ENCODE peak calls at places on chromosomes 3 and 15, in six cellular contexts. Y is SK-N-SH, E is GM12891, J is H1, F is HepG2, S is GM12878. W is an unnamed sample.

GRCh38 chr15:27692438-27692837 is 406.7 kb downstream of the OCA2 start:
- DNase-seq in Y (no peak), E (no peak), J (no peak), F (no peak), S (no peak), W (no peak)

GRCh38 chr3:150251654-150252053 is 156.4 kb upstream of the TSC22D2 start:
- DNase-seq in Y (no peak), E (no peak), J (no peak), F (no peak), S (no peak), W (no peak)

GRCh38 chr15:65042776-65043322 is 2.3 kb upstream of the SLC51B start:
- DNase-seq in Y (no peak), E (no peak), J (no peak), F (no peak), S (no peak), W (no peak)

GRCh38 chr15:90645873-90646605 is 71.1 kb upstream of the BLM start:
- DNase-seq in Y (no peak), E (no peak), J (no peak), F (no peak), S (no peak), W (no peak)

GRCh38 chr3:27681249-27681748 is 40.8 kb downstream of the EOMES start:
- DNase-seq in Y (peak; percentile 64), E (peak; percentile 22), J (no peak), F (peak; percentile 74), S (peak; percentile 38), W (peak; percentile 14)

GRCh38 chr3:129316121-129317013 is 37.7 kb downstream of the HMCES start:
- DNase-seq in Y (peak; percentile 94), E (peak; percentile 80), J (no peak), F (peak; percentile 68), S (no peak), W (peak; percentile 74)

GRCh38 chr15:77753238-77753873 is 120.6 kb upstream of the LINGO1 start:
- DNase-seq in Y (no peak), E (no peak), J (no peak), F (peak; percentile 4), S (no peak), W (no peak)

GRCh38 chr3:9349321-9350117 is 13.3 kb upstream of the THUMPD3 start:
- DNase-seq in Y (no peak), E (no peak), J (no peak), F (peak; percentile 16), S (no peak), W (no peak)

GRCh38 chr3:78644847-78645246 is 1123.0 kb downstream of the ROBO1 start:
- DNase-seq in Y (no peak), E (no peak), J (no peak), F (no peak), S (no peak), W (no peak)

DNA sequence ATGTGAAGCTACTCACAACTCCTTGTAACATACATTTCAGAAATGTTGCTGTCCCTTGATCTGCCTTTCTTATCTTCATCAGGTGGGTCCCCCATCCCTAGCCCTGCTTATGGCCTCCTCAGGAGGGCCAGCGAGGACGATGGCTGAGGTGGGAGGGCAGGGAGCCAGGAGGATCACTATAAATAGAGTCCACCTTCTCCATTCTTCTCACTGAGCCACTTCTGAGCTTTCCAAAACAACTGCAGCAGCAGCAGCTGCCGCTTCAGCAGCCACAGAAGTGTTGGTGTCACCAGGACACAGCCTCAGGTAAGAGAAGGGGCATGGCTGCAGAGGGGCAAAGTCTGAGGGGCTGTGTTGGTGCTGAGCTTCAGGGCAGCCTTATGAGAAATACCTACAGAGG is 53.5 kb downstream of the ANAPC13 start:
- DNase-seq in Y (no peak), E (no peak), J (no peak), F (no peak), S (no peak), W (no peak)
- TF ChIP-seq TAF1 in Y (no peak), E (no peak), J (no peak), F (no peak), S (no peak), W (no peak)

DNA sequence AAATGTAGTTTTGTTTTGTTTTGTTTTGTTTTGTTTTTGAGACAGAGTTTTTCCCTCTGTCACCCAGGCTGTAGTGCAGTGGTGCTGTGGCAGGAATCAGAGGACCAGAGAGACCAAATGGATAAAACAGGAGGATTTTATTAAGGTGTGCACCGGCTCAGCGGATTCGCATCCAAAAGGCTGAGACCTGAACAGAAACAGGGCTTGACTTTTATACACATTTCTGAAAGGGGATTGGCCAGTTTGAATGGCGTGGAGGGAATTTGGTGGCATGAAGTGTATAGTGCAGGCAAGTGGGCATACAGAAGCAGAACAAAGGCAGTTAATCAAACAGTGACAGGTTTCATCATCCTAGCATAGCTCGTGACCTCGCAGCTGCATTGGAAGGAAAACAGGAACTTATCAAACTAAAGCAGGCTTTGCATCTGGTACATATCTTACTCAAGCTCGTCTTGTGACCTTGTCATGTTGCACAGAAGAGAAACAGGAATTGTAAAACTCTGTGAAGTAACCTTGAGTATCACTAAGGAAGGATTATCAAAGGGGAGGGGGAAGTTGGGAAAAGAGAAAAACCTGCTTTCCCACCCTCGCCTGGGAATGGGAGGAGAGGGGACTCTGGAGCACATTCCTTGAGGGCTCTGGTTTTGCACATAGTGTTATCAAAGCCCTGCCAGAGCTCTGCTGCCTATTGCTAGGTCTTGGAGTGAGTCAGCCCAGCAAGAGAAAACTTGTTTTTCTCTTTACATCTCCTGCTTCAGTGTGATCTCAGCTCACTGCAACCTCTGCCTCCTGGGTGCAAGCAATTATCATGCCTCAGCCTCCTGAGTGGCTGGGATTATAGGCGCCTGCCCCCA is 38.5 kb downstream of the C3orf62 start:
- DNase-seq in Y (no peak), E (no peak), J (no peak), F (peak; percentile 88), S (peak; percentile 34), W (no peak)
- TF ChIP-seq TAF1 in Y (no peak), E (no peak), J (no peak), F (peak; percentile 29), S (no peak), W (no peak)

GRCh38 chr3:182455011-182455410 is 338.3 kb upstream of the ATP11B start:
- DNase-seq in Y (no peak), E (no peak), J (no peak), F (no peak), S (no peak), W (no peak)
- TF ChIP-seq TAF1 in Y (no peak), E (no peak), J (no peak), F (no peak), S (no peak), W (no peak)

GRCh38 chr3:35965908-35966307 is 326.6 kb downstream of the ARPP21 start:
- DNase-seq in Y (peak; percentile 46), E (no peak), J (no peak), F (no peak), S (no peak), W (no peak)
- TF ChIP-seq TAF1 in Y (no peak), E (no peak), J (no peak), F (no peak), S (no peak), W (no peak)

GRCh38 chr3:107897471-107898180 is 193.2 kb downstream of the CD47 start:
- DNase-seq in Y (no peak), E (no peak), J (no peak), F (no peak), S (no peak), W (no peak)
- TF ChIP-seq TAF1 in Y (no peak), E (no peak), J (no peak), F (no peak), S (no peak), W (no peak)

GRCh38 chr15:57118013-57118799 is 199.8 kb downstream of the TCF12 start:
- DNase-seq in Y (no peak), E (no peak), J (no peak), F (peak; percentile 27), S (no peak), W (no peak)
- TF ChIP-seq TAF1 in Y (no peak), E (no peak), J (no peak), F (no peak), S (no peak), W (no peak)

GRCh38 chr3:183878071-183878470 is 6.6 kb downstream of the PARL start:
- DNase-seq in Y (no peak), E (no peak), J (no peak), F (no peak), S (no peak), W (no peak)
- TF ChIP-seq TAF1 in Y (no peak), E (no peak), J (no peak), F (no peak), S (no peak), W (no peak)

GRCh38 chr3:71051893-71052687 is 531.4 kb downstream of the FOXP1 start:
- DNase-seq in Y (no peak), E (no peak), J (no peak), F (no peak), S (no peak), W (no peak)

GRCh38 chr3:71048948-71049347 is 534.6 kb downstream of the FOXP1 start:
- DNase-seq in Y (no peak), E (no peak), J (no peak), F (peak; percentile 88), S (no peak), W (no peak)

GRCh38 chr3:71051259-71051595 is 532.3 kb downstream of the FOXP1 start:
- DNase-seq in Y (no peak), E (no peak), J (no peak), F (no peak), S (no peak), W (no peak)

GRCh38 chr3:71050133-71050520 is 533.4 kb downstream of the FOXP1 start:
- DNase-seq in Y (no peak), E (no peak), J (no peak), F (peak; percentile 63), S (no peak), W (no peak)

GRCh38 chr3:71050521-71051258 is 532.8 kb downstream of the FOXP1 start:
- DNase-seq in Y (no peak), E (no peak), J (no peak), F (peak; percentile 61), S (no peak), W (no peak)
- TF ChIP-seq TAF1 in Y (no peak), E (no peak), J (no peak), F (no peak), S (no peak), W (no peak)

W was measured in GM12892.